ENCODE peak calls at places on chromosome 22, in seven cellular contexts. D is HS-27A; F is erythroblast; T is dorsolateral prefrontal cortex; J is activated T-helper 2 cell treated with anti-CD3 and anti-CD28 coated beads, Interferon-gamma antibody, Interleukin-2, Interleukin-4, amounts not matched to agents 10 μg/mL and 5 μg/mL and 100 μg/mL, durations not matched to agents 14 hours and 24 hours and 36 hours; I is HuH-7; B is NCI-H1417 treated with DMSO at 0.1 percent for 48 hours. A is an unnamed sample.

GRCh38 chr22:40718250-40719204 is 39.2 kb downstream of the MCHR1 start:
- DNase-seq in D (no peak), F (no peak), T (no peak), J (no peak), I (no peak), B (no peak), A (no peak)

GRCh38 chr22:38841211-38841610 is 2.6 kb downstream of the NPTXR start:
- DNase-seq in D (no peak), F (no peak), T (no peak), J (no peak), I (no peak), B (no peak), A (no peak)

GRCh38 chr22:44799077-44799931 is 46.9 kb downstream of the ARHGAP8 start:
- DNase-seq in D (no peak), F (no peak), T (no peak), J (no peak), I (no peak), B (no peak), A (no peak)

GRCh38 chr22:39574779-39575551 is 4.4 kb downstream of the CACNA1I start:
- DNase-seq in D (peak), F (peak), T (no peak), J (no peak), I (no peak), B (no peak), A (no peak)

GRCh38 chr22:20552913-20553401 is 45.5 kb downstream of the MED15 start:
- DNase-seq in D (peak), F (no peak), T (no peak), J (no peak), I (no peak), B (no peak), A (no peak)

GRCh38 chr22:50087646-50088045 is 2.2 kb upstream of the MOV10L1 start:
- DNase-seq in D (no peak), F (no peak), T (no peak), J (no peak), I (no peak), B (no peak), A (no peak)

GRCh38 chr22:36366291-36366708 is 21.5 kb downstream of the MYH9 start:
- DNase-seq in D (no peak), F (peak), T (no peak), J (no peak), I (no peak), B (no peak), A (no peak)

GRCh38 chr22:45064313-45065268 is 54.8 kb upstream of the PHF21B start:
- DNase-seq in D (peak), F (no peak), T (no peak), J (peak), I (no peak), B (no peak), A (no peak)

GRCh38 chr22:50599816-50600454 is 658 bp upstream of the MAPK8IP2 start:
- DNase-seq in D (no peak), F (peak), T (peak), J (peak), I (peak), B (no peak), A (peak)

GRCh38 chr22:23815781-23816551 is 22.8 kb downstream of the DERL3 start:
- DNase-seq in D (no peak), F (no peak), T (peak), J (no peak), I (no peak), B (no peak), A (peak)

GRCh38 chr22:33104192-33104591 is 46.0 kb upstream of the SYN3 start:
- DNase-seq in D (no peak), F (no peak), T (no peak), J (no peak), I (no peak), B (no peak), A (no peak)

GRCh38 chr22:31604746-31605705 is 57.0 kb downstream of the PISD start:
- DNase-seq in D (no peak), F (no peak), T (no peak), J (no peak), I (no peak), B (no peak), A (no peak)

GRCh38 chr22:43009444-43009843 is 5.5 kb downstream of the PACSIN2 start:
- DNase-seq in D (no peak), F (no peak), T (no peak), J (no peak), I (no peak), B (no peak), A (no peak)

GRCh38 chr22:46007003-46007847 is 30.3 kb upstream of the WNT7B start:
- DNase-seq in D (no peak), F (no peak), T (peak), J (no peak), I (no peak), B (no peak), A (no peak)

GRCh38 chr22:27474711-27475547 is 326.6 kb downstream of the MN1 start:
- DNase-seq in D (peak), F (no peak), T (no peak), J (no peak), I (no peak), B (no peak), A (peak)

GRCh38 chr22:38442967-38443674 is 11.9 kb downstream of the KCNJ4 start:
- DNase-seq in D (no peak), F (no peak), T (no peak), J (no peak), I (no peak), B (no peak), A (no peak)

GRCh38 chr22:41140365-41140957 is 48.1 kb downstream of the EP300 start:
- DNase-seq in D (no peak), F (no peak), T (peak), J (no peak), I (no peak), B (no peak), A (no peak)

GRCh38 chr22:22342697-22343602 is 98.4 kb downstream of the VPREB1 start:
- DNase-seq in D (no peak), F (peak), T (no peak), J (peak), I (peak), B (no peak), A (peak)

GRCh38 chr22:49348631-49349030 is 479.0 kb downstream of the BRD1 start:
- DNase-seq in D (no peak), F (no peak), T (no peak), J (no peak), I (no peak), B (no peak), A (no peak)

GRCh38 chr22:37319469-37319868 is 37.2 kb downstream of the CYTH4 start:
- DNase-seq in D (no peak), F (no peak), T (no peak), J (no peak), I (no peak), B (no peak), A (no peak)

A was measured in glutamatergic neuron.